ENCODE peak calls at places on chromosomes 7 and 10, in four cellular contexts. One of them, this sample, is unnamed.

GRCh38 chr7:102966450-102966849 is 53.6 kb downstream of the LRRC17 start:
- DNase-seq in activated gamma-delta T cell treated with Interleukin-2 at 50 U/mL for 16 hours: no peak
- DNase-seq in left colon: no peak
- DNase-seq in EL: no peak
- DNase-seq in this sample: no peak

GRCh38 chr10:42836771-42837468 is 54.3 kb downstream of the BMS1 start:
- DNase-seq in activated gamma-delta T cell treated with Interleukin-2 at 50 U/mL for 16 hours: no peak
- DNase-seq in left colon: peak
- DNase-seq in EL: peak
- DNase-seq in this sample: peak

GRCh38 chr7:22666732-22667131 is 60.3 kb upstream of the IL6 start:
- DNase-seq in activated gamma-delta T cell treated with Interleukin-2 at 50 U/mL for 16 hours: no peak
- DNase-seq in left colon: no peak
- DNase-seq in EL: peak
- DNase-seq in this sample: no peak

GRCh38 chr10:34112431-34112830 is 702.7 kb downstream of the PARD3 start:
- DNase-seq in activated gamma-delta T cell treated with Interleukin-2 at 50 U/mL for 16 hours: no peak
- DNase-seq in left colon: no peak
- DNase-seq in EL: no peak
- DNase-seq in this sample: no peak

GRCh38 chr10:28991738-28992270 is 297.1 kb upstream of the LYZL1 start:
- DNase-seq in activated gamma-delta T cell treated with Interleukin-2 at 50 U/mL for 16 hours: peak
- DNase-seq in left colon: peak
- DNase-seq in EL: peak
- DNase-seq in this sample: no peak

GRCh38 chr7:46444266-46444665 is 523.2 kb upstream of the IGFBP3 start:
- DNase-seq in activated gamma-delta T cell treated with Interleukin-2 at 50 U/mL for 16 hours: no peak
- DNase-seq in left colon: no peak
- DNase-seq in EL: peak
- DNase-seq in this sample: no peak

GRCh38 chr10:86265236-86265876 is 101.2 kb downstream of the GRID1 start:
- DNase-seq in activated gamma-delta T cell treated with Interleukin-2 at 50 U/mL for 16 hours: no peak
- DNase-seq in left colon: no peak
- DNase-seq in EL: no peak
- DNase-seq in this sample: no peak

GRCh38 chr7:129635300-129636029 is 23.9 kb downstream of the NRF1 start:
- DNase-seq in activated gamma-delta T cell treated with Interleukin-2 at 50 U/mL for 16 hours: peak
- DNase-seq in left colon: peak
- DNase-seq in EL: peak
- DNase-seq in this sample: peak

GRCh38 chr7:70376561-70377031 is 755.3 kb upstream of the GALNT17 start:
- DNase-seq in activated gamma-delta T cell treated with Interleukin-2 at 50 U/mL for 16 hours: no peak
- DNase-seq in left colon: no peak
- DNase-seq in EL: no peak
- DNase-seq in this sample: no peak

GRCh38 chr10:75884808-75885207 is 453.4 kb downstream of the LRMDA start:
- DNase-seq in activated gamma-delta T cell treated with Interleukin-2 at 50 U/mL for 16 hours: no peak
- DNase-seq in left colon: no peak
- DNase-seq in EL: no peak
- DNase-seq in this sample: no peak

GRCh38 chr10:109089779-109090178 is 833.5 kb downstream of the XPNPEP1 start:
- DNase-seq in activated gamma-delta T cell treated with Interleukin-2 at 50 U/mL for 16 hours: no peak
- DNase-seq in left colon: no peak
- DNase-seq in EL: no peak
- DNase-seq in this sample: no peak

GRCh38 chr10:117511601-117512390 is 30.8 kb upstream of the EMX2 start:
- DNase-seq in activated gamma-delta T cell treated with Interleukin-2 at 50 U/mL for 16 hours: no peak
- DNase-seq in left colon: no peak
- DNase-seq in EL: no peak
- DNase-seq in this sample: no peak

GRCh38 chr10:110512461-110513187 is 14.9 kb downstream of the DUSP5 start:
- DNase-seq in activated gamma-delta T cell treated with Interleukin-2 at 50 U/mL for 16 hours: no peak
- DNase-seq in left colon: no peak
- DNase-seq in EL: peak
- DNase-seq in this sample: no peak

GRCh38 chr7:51376420-51377092 is 59.9 kb upstream of the COBL start:
- DNase-seq in activated gamma-delta T cell treated with Interleukin-2 at 50 U/mL for 16 hours: no peak
- DNase-seq in left colon: no peak
- DNase-seq in EL: peak
- DNase-seq in this sample: peak

GRCh38 chr7:129423700-129424410 is 10.4 kb upstream of the STRIP2 start:
- DNase-seq in activated gamma-delta T cell treated with Interleukin-2 at 50 U/mL for 16 hours: no peak
- DNase-seq in left colon: no peak
- DNase-seq in EL: peak
- DNase-seq in this sample: peak

GRCh38 chr7:96182424-96183158 is 139.3 kb downstream of the SLC25A13 start:
- DNase-seq in activated gamma-delta T cell treated with Interleukin-2 at 50 U/mL for 16 hours: no peak
- DNase-seq in left colon: no peak
- DNase-seq in EL: no peak
- DNase-seq in this sample: no peak

GRCh38 chr7:123821320-123821719 is 23.6 kb upstream of the HYAL4 start:
- DNase-seq in activated gamma-delta T cell treated with Interleukin-2 at 50 U/mL for 16 hours: no peak
- DNase-seq in left colon: no peak
- DNase-seq in EL: no peak
- DNase-seq in this sample: no peak

GRCh38 chr10:117545141-117546019 is 2.8 kb downstream of the EMX2 start:
- DNase-seq in activated gamma-delta T cell treated with Interleukin-2 at 50 U/mL for 16 hours: no peak
- DNase-seq in left colon: no peak
- DNase-seq in EL: no peak
- DNase-seq in this sample: no peak

GRCh38 chr7:17677408-17677807 is 262.9 kb downstream of the SNX13 start:
- DNase-seq in activated gamma-delta T cell treated with Interleukin-2 at 50 U/mL for 16 hours: no peak
- DNase-seq in left colon: no peak
- DNase-seq in EL: peak
- DNase-seq in this sample: no peak

GRCh38 chr10:10915215-10915614 is 102.5 kb upstream of the CELF2 start:
- DNase-seq in activated gamma-delta T cell treated with Interleukin-2 at 50 U/mL for 16 hours: no peak
- DNase-seq in left colon: no peak
- DNase-seq in EL: peak
- DNase-seq in this sample: no peak

GRCh38 chr10:34861293-34862004 is 46.4 kb upstream of the PARD3 start:
- DNase-seq in activated gamma-delta T cell treated with Interleukin-2 at 50 U/mL for 16 hours: no peak
- DNase-seq in left colon: peak
- DNase-seq in EL: no peak
- DNase-seq in this sample: peak

GRCh38 chr10:454860-455259 is 234.6 kb downstream of the DIP2C start:
- DNase-seq in activated gamma-delta T cell treated with Interleukin-2 at 50 U/mL for 16 hours: no peak
- DNase-seq in left colon: no peak
- DNase-seq in EL: peak
- DNase-seq in this sample: no peak

GRCh38 chr10:120586471-120586872 is 129.4 kb downstream of the PLPP4 start:
- DNase-seq in activated gamma-delta T cell treated with Interleukin-2 at 50 U/mL for 16 hours: no peak
- DNase-seq in left colon: no peak
- DNase-seq in EL: peak
- DNase-seq in this sample: no peak

GRCh38 chr10:59337254-59337653 is 25.1 kb downstream of the FAM13C start:
- DNase-seq in activated gamma-delta T cell treated with Interleukin-2 at 50 U/mL for 16 hours: no peak
- DNase-seq in left colon: peak
- DNase-seq in EL: peak
- DNase-seq in this sample: no peak

GRCh38 chr7:27615420-27616185 is 47.1 kb downstream of the HIBADH start:
- DNase-seq in activated gamma-delta T cell treated with Interleukin-2 at 50 U/mL for 16 hours: no peak
- DNase-seq in left colon: no peak
- DNase-seq in EL: no peak
- DNase-seq in this sample: no peak

GRCh38 chr7:44184874-44185446 is 4.3 kb downstream of the GCK start:
- DNase-seq in activated gamma-delta T cell treated with Interleukin-2 at 50 U/mL for 16 hours: no peak
- DNase-seq in left colon: no peak
- DNase-seq in EL: no peak
- DNase-seq in this sample: no peak

GRCh38 chr7:66627151-66627681 is 1.5 kb upstream of the KCTD7 start:
- DNase-seq in activated gamma-delta T cell treated with Interleukin-2 at 50 U/mL for 16 hours: no peak
- DNase-seq in left colon: peak
- DNase-seq in EL: no peak
- DNase-seq in this sample: no peak

GRCh38 chr7:140698477-140698876 is 2.0 kb downstream of the NDUFB2 start:
- DNase-seq in activated gamma-delta T cell treated with Interleukin-2 at 50 U/mL for 16 hours: no peak
- DNase-seq in left colon: no peak
- DNase-seq in EL: no peak
- DNase-seq in this sample: no peak

GRCh38 chr10:4346257-4346656 is 479.8 kb upstream of the AKR1E2 start:
- DNase-seq in activated gamma-delta T cell treated with Interleukin-2 at 50 U/mL for 16 hours: no peak
- DNase-seq in left colon: no peak
- DNase-seq in EL: no peak
- DNase-seq in this sample: no peak

GRCh38 chr7:8111282-8111681 is 142.7 kb downstream of the GLCCI1 start:
- DNase-seq in activated gamma-delta T cell treated with Interleukin-2 at 50 U/mL for 16 hours: no peak
- DNase-seq in left colon: no peak
- DNase-seq in EL: no peak
- DNase-seq in this sample: no peak

GRCh38 chr7:157813053-157813452 is 476.2 kb downstream of the DNAJB6 start:
- DNase-seq in activated gamma-delta T cell treated with Interleukin-2 at 50 U/mL for 16 hours: no peak
- DNase-seq in left colon: no peak
- DNase-seq in EL: no peak
- DNase-seq in this sample: no peak

GRCh38 chr7:40156988-40157387 is 22.2 kb downstream of the SUGCT start:
- DNase-seq in activated gamma-delta T cell treated with Interleukin-2 at 50 U/mL for 16 hours: no peak
- DNase-seq in left colon: peak
- DNase-seq in EL: no peak
- DNase-seq in this sample: no peak

GRCh38 chr10:128068398-128069285 is 57.6 kb downstream of the MKI67 start:
- DNase-seq in activated gamma-delta T cell treated with Interleukin-2 at 50 U/mL for 16 hours: no peak
- DNase-seq in left colon: no peak
- DNase-seq in EL: no peak
- DNase-seq in this sample: no peak

This sample was measured in NCI-H526.